ENCODE peak calls at places on chromosomes 6 and 20, in eight cellular contexts. N is CD8-positive, alpha-beta T cell; F is kidney epithelial cell; Y is CD8-positive, alpha-beta memory T cell; A is CD4-positive, alpha-beta memory T cell; V is mesendoderm; L is dorsolateral prefrontal cortex; P is body of pancreas. T is an unnamed sample. For H3K27me3, the result is how much of the 10 kb centered on the place peaks cover.

GRCh38 chr20:52926505-52926904 is 45.7 kb upstream of the TSHZ2 start:
- DNase-seq in F (no peak), N (no peak), P (no peak), L (no peak), A (no peak), V (no peak), Y (no peak), T (peak)

GRCh38 chr6:37547564-37548061 is 47.9 kb upstream of the CCDC167 start:
- DNase-seq in N (no peak), V (no peak), Y (no peak), L (no peak), P (no peak), F (peak), A (no peak), T (peak)

GRCh38 chr6:84052883-84053241 is 19.3 kb downstream of the MRAP2 start:
- DNase-seq in V (peak), P (no peak), F (no peak), N (no peak), A (no peak), Y (no peak), L (no peak), T (no peak)

GRCh38 chr6:45000833-45001232 is 327.3 kb upstream of the RUNX2 start:
- DNase-seq in P (no peak), L (no peak), V (peak), N (no peak), Y (no peak), F (no peak), A (no peak), T (no peak)

GRCh38 chr6:6834356-6835342 is 246.1 kb downstream of the LY86 start:
- DNase-seq in F (no peak), P (no peak), N (no peak), V (no peak), A (no peak), Y (no peak), L (no peak), T (no peak)

GRCh38 chr6:7148100-7148822 is 40.5 kb downstream of the RREB1 start:
- DNase-seq in N (no peak), A (no peak), Y (no peak), L (no peak), F (peak), V (no peak), P (no peak), T (peak)

GRCh38 chr6:13299909-13300308 is 28.4 kb downstream of the TBC1D7 start:
- DNase-seq in F (no peak), V (no peak), P (no peak), Y (no peak), L (no peak), A (no peak), N (no peak), T (no peak)

GRCh38 chr20:38049800-38050199 is 16.3 kb downstream of the RPRD1B start:
- DNase-seq in A (no peak), P (no peak), L (no peak), N (no peak), Y (no peak), F (peak), V (peak), T (peak)

GRCh38 chr6:108760158-108761050 is 87.8 kb upstream of the ARMC2 start:
- DNase-seq in N (no peak), Y (no peak), P (no peak), A (no peak), L (no peak), F (no peak), V (peak), T (peak)

GRCh38 chr6:149923327-149923986 is 536 bp upstream of the RAET1G start:
- DNase-seq in F (no peak), N (no peak), V (no peak), P (no peak), A (no peak), L (no peak), Y (no peak), T (no peak)

GRCh38 chr6:149921361-149921760 is 1.6 kb downstream of the RAET1G start:
- DNase-seq in A (no peak), Y (no peak), F (no peak), N (no peak), V (no peak), P (no peak), L (peak), T (no peak)

GRCh38 chr6:149924933-149925252 is 2.0 kb upstream of the RAET1G start:
- DNase-seq in N (no peak), P (no peak), L (no peak), V (no peak), Y (no peak), F (no peak), A (no peak), T (no peak)

GRCh38 chr6:149924206-149924932 is 1.4 kb upstream of the RAET1G start:
- DNase-seq in N (no peak), A (no peak), P (no peak), L (no peak), Y (no peak), V (no peak), F (no peak), T (no peak)

GRCh38 chr6:149922642-149923326 is at the start of gene RAET1G:
- DNase-seq in V (peak), L (peak), N (peak), Y (peak), A (peak), F (peak), P (peak), T (peak)
- H3K27me3 ChIP-seq in V (under half), L (under half), N (under half), Y (under half), A (under half), F (under half), P (under half), T (under half)

DNA sequence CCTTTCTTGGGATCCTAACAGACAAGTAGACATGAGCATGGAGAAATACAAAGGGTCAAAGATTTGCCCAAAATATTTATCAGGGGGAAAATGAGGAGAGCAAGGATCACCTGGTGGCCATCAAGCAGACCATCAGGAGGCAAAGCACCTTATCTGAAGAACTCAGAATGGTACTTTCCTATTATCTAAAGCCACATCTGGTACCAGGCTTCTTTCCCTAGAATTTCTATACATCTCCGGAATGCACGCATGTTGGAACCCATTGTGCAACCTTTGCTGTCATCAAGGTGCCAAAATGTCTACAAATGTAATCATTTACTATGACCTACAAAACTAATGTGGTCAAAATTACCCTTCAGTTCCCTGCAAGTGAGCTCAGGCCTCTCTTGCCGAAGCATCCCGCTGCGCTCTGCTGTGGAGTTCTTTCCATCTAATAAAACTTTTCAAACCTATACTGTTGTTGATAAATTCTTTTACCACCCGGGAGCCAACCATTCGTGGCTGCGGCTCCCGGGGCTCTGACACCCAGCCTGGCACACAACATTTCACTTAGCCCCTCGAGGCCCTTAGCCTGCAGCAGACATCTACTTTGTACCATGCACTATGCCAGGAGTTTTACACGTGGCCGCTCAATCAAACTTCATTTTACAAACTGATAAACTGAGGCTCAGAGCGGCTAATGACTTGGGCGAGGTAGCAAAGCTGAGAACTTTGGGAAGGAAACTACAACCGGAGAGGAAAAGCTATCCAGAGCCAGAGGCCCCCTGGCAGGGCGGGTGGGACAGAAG is 3.8 kb upstream of the CPXM1 start:
- DNase-seq in P (no peak), V (no peak), F (no peak), L (no peak), N (no peak), A (no peak), Y (no peak), T (no peak)
- H3K27me3 ChIP-seq in P (under half), V (half or more), F (half or more), L (half or more), N (under half), A (under half), Y (under half), T (under half)

GRCh38 chr6:30129270-30129669 is 6.7 kb upstream of the TRIM40 start:
- DNase-seq in Y (no peak), F (no peak), P (no peak), V (no peak), A (no peak), N (no peak), L (no peak), T (no peak)
- H3K27me3 ChIP-seq in Y (under half), F (under half), P (under half), V (under half), A (under half), N (under half), L (half or more), T (under half)

GRCh38 chr6:370555-370954 is 21.0 kb upstream of the IRF4 start:
- DNase-seq in P (no peak), N (no peak), L (no peak), F (no peak), Y (no peak), V (no peak), A (no peak), T (no peak)

GRCh38 chr6:373773-374724 is 17.5 kb upstream of the IRF4 start:
- DNase-seq in V (no peak), L (peak), F (no peak), A (no peak), N (no peak), Y (no peak), P (no peak), T (no peak)

GRCh38 chr6:374956-375355 is 16.6 kb upstream of the IRF4 start:
- DNase-seq in N (no peak), P (no peak), A (no peak), Y (no peak), V (no peak), L (no peak), F (no peak), T (no peak)

GRCh38 chr6:373031-373430 is 18.5 kb upstream of the IRF4 start:
- DNase-seq in A (no peak), F (no peak), L (peak), V (no peak), P (no peak), Y (no peak), N (no peak), T (no peak)

GRCh38 chr6:372336-372911 is 19.1 kb upstream of the IRF4 start:
- DNase-seq in A (no peak), P (no peak), N (no peak), L (peak), F (no peak), V (no peak), Y (no peak), T (no peak)
- H3K27me3 ChIP-seq in A (under half), P (under half), N (under half), L (half or more), F (under half), V (under half), Y (under half), T (under half)

GRCh38 chr20:1696521-1697209 is 39.1 kb upstream of the SIRPG start:
- DNase-seq in F (no peak), Y (no peak), A (peak), V (no peak), P (no peak), L (no peak), N (no peak), T (no peak)

GRCh38 chr20:1694672-1695071 is 37.1 kb upstream of the SIRPG start:
- DNase-seq in F (no peak), A (no peak), Y (no peak), L (no peak), P (no peak), V (no peak), N (no peak), T (no peak)

GRCh38 chr20:1700990-1701389 is 43.4 kb upstream of the SIRPG start:
- DNase-seq in Y (no peak), P (no peak), N (no peak), F (no peak), L (no peak), V (no peak), A (no peak), T (no peak)

GRCh38 chr20:1702288-1702687 is 44.7 kb upstream of the SIRPG start:
- DNase-seq in Y (no peak), N (no peak), L (no peak), F (no peak), V (no peak), A (no peak), P (peak), T (no peak)

GRCh38 chr20:1697592-1697991 is 40.0 kb upstream of the SIRPG start:
- DNase-seq in F (no peak), P (no peak), Y (no peak), N (no peak), L (no peak), A (no peak), V (no peak), T (no peak)
- H3K27me3 ChIP-seq in F (under half), P (under half), Y (under half), N (under half), L (under half), A (under half), V (under half), T (under half)

T was measured in MG63.